ENCODE peak calls at places on chromosomes 13 and 19, in six cellular contexts. P, E, Q, B, Z and O are unnamed samples.

GRCh38 chr13:66657165-66657895 is 572.8 kb downstream of the PCDH9 start:
- DNase-seq in Z (no peak), B (peak; percentile 73), P (peak; percentile 68), Q (no peak), E (no peak), O (peak; percentile 67)

GRCh38 chr19:29785955-29786589 is 25.7 kb upstream of the CCNE1 start:
- DNase-seq in Z (no peak), B (no peak), Q (no peak), E (no peak), P (no peak), O (no peak)

GRCh38 chr13:101835920-101836319 is 383.4 kb downstream of the ITGBL1 start:
- DNase-seq in P (no peak), Z (no peak), E (no peak), B (no peak), Q (no peak), O (no peak)

GRCh38 chr13:34011552-34012085 is 193.7 kb downstream of the RFC3 start:
- DNase-seq in E (no peak), P (no peak), B (peak; percentile 57), Z (no peak), Q (no peak), O (no peak)

GRCh38 chr13:65966991-65967451 is 1263.1 kb downstream of the PCDH9 start:
- DNase-seq in Q (no peak), B (no peak), Z (no peak), P (no peak), E (no peak), O (peak; percentile 37)

GRCh38 chr19:46616631-46617322 is 8.1 kb downstream of the PTGIR start:
- DNase-seq in E (peak; percentile 75), P (no peak), Z (peak; percentile 81), Q (no peak), B (no peak), O (peak; percentile 87)

GRCh38 chr13:79736356-79736755 is 255.4 kb downstream of the NDFIP2 start:
- DNase-seq in E (no peak), B (no peak), Z (no peak), P (no peak), Q (no peak), O (no peak)

GRCh38 chr13:43473437-43473836 is 313.3 kb downstream of the ENOX1 start:
- DNase-seq in B (no peak), Q (no peak), E (no peak), P (no peak), Z (no peak), O (no peak)

GRCh38 chr19:45884682-45885555 is 1.0 kb downstream of the IRF2BP1 start:
- DNase-seq in P (no peak), Q (no peak), B (no peak), E (peak; percentile 67), Z (peak; percentile 52), O (peak; percentile 57)

GRCh38 chr13:66618702-66619101 is 611.4 kb downstream of the PCDH9 start:
- DNase-seq in Z (no peak), P (no peak), E (no peak), Q (no peak), B (peak; percentile 12), O (peak; percentile 43)

GRCh38 chr19:33459691-33460090 is 61.9 kb downstream of the PEPD start:
- DNase-seq in B (no peak), Z (peak; percentile 12), P (no peak), Q (no peak), E (peak; percentile 33), O (no peak)

GRCh38 chr19:34393031-34393430 is 11.2 kb upstream of the PDCD2L start:
- DNase-seq in B (no peak), P (no peak), Z (no peak), Q (no peak), E (no peak), O (peak; percentile 26)